ENCODE peak calls at places on chromosomes 12 and 14, in five cellular contexts. M, Z, R, Y and A are unnamed samples.

GRCh38 chr14:100290607-100291304 is 15.5 kb downstream of the SLC25A29 start:
- DNase-seq in M (no peak), Z (peak; percentile 39), R (no peak), Y (peak; percentile 30), A (no peak)

GRCh38 chr12:39852346-39852745 is 232.7 kb upstream of the ABCD2 start:
- DNase-seq in M (no peak), Z (no peak), R (peak; percentile 36), Y (no peak), A (no peak)

GRCh38 chr12:97109441-97109840 is 202.4 kb downstream of the NEDD1 start:
- DNase-seq in M (no peak), Z (no peak), R (no peak), Y (no peak), A (no peak)

GRCh38 chr14:93788557-93789365 is 476 bp upstream of the PRIMA1 start:
- DNase-seq in M (peak; percentile 83), Z (peak; percentile 87), R (no peak), Y (no peak), A (peak; percentile 58)

GRCh38 chr14:104830781-104831180 is 29.9 kb downstream of the ZBTB42 start:
- DNase-seq in M (no peak), Z (peak; percentile 23), R (no peak), Y (no peak), A (no peak)

GRCh38 chr14:105300542-105301102 is at the start of gene BRF1:
- DNase-seq in M (peak; percentile 95), Z (peak; percentile 98), R (peak; percentile 88), Y (peak; percentile 96), A (peak; percentile 97)

GRCh38 chr12:32134144-32134888 is 27.7 kb downstream of the BICD1 start:
- DNase-seq in M (no peak), Z (no peak), R (peak; percentile 94), Y (no peak), A (no peak)

GRCh38 chr14:89336338-89336737 is 80.7 kb downstream of the FOXN3 start:
- DNase-seq in M (peak; percentile 88), Z (no peak), R (no peak), Y (no peak), A (no peak)

GRCh38 chr14:36944307-36945010 is 227.9 kb downstream of the SLC25A21 start:
- DNase-seq in M (no peak), Z (no peak), R (peak; percentile 51), Y (no peak), A (no peak)

GRCh38 chr12:71504471-71504852 is 64.9 kb downstream of the LGR5 start:
- DNase-seq in M (no peak), Z (peak; percentile 48), R (no peak), Y (no peak), A (no peak)

GRCh38 chr12:65892905-65893304 is 68.6 kb downstream of the HMGA2 start:
- DNase-seq in M (no peak), Z (no peak), R (peak; percentile 83), Y (no peak), A (no peak)

GRCh38 chr14:81330619-81331122 is 69.5 kb downstream of the STON2 start:
- DNase-seq in M (no peak), Z (no peak), R (no peak), Y (no peak), A (no peak)

GRCh38 chr14:68853749-68854148 is 60.9 kb upstream of the ZFP36L1 start:
- DNase-seq in M (no peak), Z (no peak), R (no peak), Y (no peak), A (no peak)

GRCh38 chr12:111557271-111558106 is 41.6 kb downstream of the ATXN2 start:
- DNase-seq in M (no peak), Z (no peak), R (peak; percentile 73), Y (no peak), A (no peak)

GRCh38 chr14:45199246-45199645 is 53.8 kb downstream of the MIS18BP1 start:
- DNase-seq in M (no peak), Z (no peak), R (peak; percentile 92), Y (no peak), A (no peak)

GRCh38 chr12:119684730-119685129 is 16.8 kb downstream of the PRKAB1 start:
- DNase-seq in M (no peak), Z (no peak), R (no peak), Y (no peak), A (no peak)

GRCh38 chr12:108187831-108188230 is 58.7 kb downstream of the WSCD2 start:
- DNase-seq in M (no peak), Z (no peak), R (no peak), Y (no peak), A (no peak)

GRCh38 chr12:32400114-32400672 is 835 bp downstream of the FGD4 start:
- DNase-seq in M (peak; percentile 77), Z (no peak), R (no peak), Y (no peak), A (no peak)

GRCh38 chr14:79578470-79578869 is 632.8 kb downstream of the DIO2 start:
- DNase-seq in M (no peak), Z (no peak), R (peak; percentile 95), Y (no peak), A (no peak)

GRCh38 chr14:35533357-35534129 is 421 bp upstream of the INSM2 start:
- DNase-seq in M (peak; percentile 88), Z (peak; percentile 81), R (peak; percentile 45), Y (peak; percentile 60), A (peak; percentile 40)

GRCh38 chr12:131466932-131467331 is 244.0 kb upstream of the SFSWAP start:
- DNase-seq in M (no peak), Z (no peak), R (no peak), Y (no peak), A (no peak)

GRCh38 chr12:63410197-63410596 is 258.1 kb downstream of the DPY19L2 start:
- DNase-seq in M (no peak), Z (no peak), R (no peak), Y (no peak), A (no peak)

GRCh38 chr12:20109667-20110066 is 258.7 kb upstream of the PDE3A start:
- DNase-seq in M (no peak), Z (no peak), R (no peak), Y (no peak), A (no peak)

GRCh38 chr12:20101046-20101445 is 267.3 kb upstream of the PDE3A start:
- DNase-seq in M (no peak), Z (peak; percentile 70), R (peak; percentile 33), Y (no peak), A (no peak)

DNA sequence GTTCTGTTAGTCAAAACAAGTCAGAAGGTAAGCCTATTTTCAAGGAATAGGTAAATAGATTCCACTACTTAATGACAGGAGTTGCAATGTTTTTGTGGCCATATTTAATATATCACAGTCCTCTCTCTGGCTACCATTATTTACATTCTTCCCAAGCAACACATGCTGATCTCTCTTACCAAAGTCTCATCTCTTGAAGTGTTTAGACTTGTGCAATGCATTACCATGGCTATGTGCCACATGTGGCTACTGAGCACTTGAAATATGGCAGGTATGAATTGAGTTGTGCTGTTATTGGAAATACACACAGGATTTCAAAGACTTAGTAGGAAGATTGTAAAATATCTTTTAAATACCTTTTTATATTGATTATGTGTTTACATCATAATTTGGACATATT is 262.4 kb upstream of the PDE3A start:
- DNase-seq in M (no peak), Z (no peak), R (peak; percentile 39), Y (no peak), A (no peak)
- H3K4me1 ChIP-seq in M (no peaks in the 10 kb centered on the region), Z (no peaks in the 10 kb centered on the region), R (no peaks in the 10 kb centered on the region), Y (no peaks in the 10 kb centered on the region), A (no peaks in the 10 kb centered on the region)

DNA sequence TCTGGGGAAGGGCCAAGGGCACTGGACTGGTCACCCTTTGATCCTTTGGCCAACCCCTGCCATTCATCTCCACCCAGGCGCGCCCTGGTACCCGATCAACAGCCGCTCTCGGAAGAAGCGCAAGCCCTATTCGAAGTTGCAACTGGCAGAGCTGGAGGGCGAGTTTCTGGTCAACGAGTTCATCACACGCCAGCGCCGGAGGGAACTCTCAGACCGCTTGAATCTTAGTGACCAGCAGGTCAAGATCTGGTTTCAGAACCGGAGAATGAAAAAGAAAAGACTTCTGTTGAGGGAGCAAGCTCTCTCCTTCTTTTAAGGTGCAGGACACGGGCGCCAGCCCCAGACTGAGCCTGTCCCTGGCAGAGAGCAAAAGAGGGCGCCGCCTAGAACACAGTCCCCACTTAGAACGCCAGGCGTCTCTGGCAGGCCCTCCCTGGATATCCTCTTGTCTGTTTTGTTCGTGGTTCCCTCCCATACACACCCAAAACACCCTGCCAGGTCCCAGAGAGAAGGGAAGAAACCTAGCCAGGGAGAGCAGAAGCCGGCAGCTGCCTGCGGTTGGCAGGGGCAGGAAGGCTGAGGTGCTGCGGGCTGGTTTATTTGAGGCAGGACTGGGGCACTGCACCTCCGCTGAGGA is 1.7 kb downstream of the HOXC12 start:
- DNase-seq in M (no peak), Z (no peak), R (no peak), Y (no peak), A (no peak)
- H3K27me3 ChIP-seq in M (peaks cover 98% of the 10 kb centered on the region), Z (no peaks in the 10 kb centered on the region), R (peaks cover 96% of the 10 kb centered on the region), Y (peaks cover 100% of the 10 kb centered on the region), A (peaks cover 11% of the 10 kb centered on the region)

DNA sequence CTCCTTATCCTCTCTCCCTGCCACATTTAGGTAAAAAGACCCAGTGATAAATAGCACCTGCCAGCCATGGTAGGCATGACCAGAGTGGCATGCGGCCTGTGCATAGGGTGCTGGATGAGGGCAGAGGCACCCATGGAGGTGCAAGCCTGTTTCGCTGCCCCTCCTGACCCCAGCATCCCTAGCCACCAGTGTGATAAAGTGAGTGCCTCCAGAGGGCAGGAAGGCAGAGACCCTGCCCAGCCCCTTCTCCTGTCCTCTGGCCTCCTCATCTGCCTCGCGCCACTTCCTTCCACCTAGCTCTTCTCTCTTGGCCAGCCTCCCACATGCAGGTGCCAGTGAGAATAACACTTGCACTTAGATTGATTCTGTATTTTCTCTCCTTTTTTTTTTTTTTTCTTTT is 108.3 kb upstream of the FUT8 start:
- DNase-seq in M (no peak), Z (no peak), R (no peak), Y (no peak), A (no peak)
- H3K4me1 ChIP-seq in M (peaks cover 3% of the 10 kb centered on the region), Z (no peaks in the 10 kb centered on the region), R (no peaks in the 10 kb centered on the region), Y (peaks cover 8% of the 10 kb centered on the region), A (peaks cover 25% of the 10 kb centered on the region)

GRCh38 chr12:121579190-121579791 is 1.5 kb downstream of the KDM2B start:
- DNase-seq in M (no peak), Z (peak; percentile 68), R (no peak), Y (peak; percentile 53), A (peak; percentile 58)

GRCh38 chr12:121579981-121580868 is 598 bp downstream of the KDM2B start:
- DNase-seq in M (peak; percentile 87), Z (peak; percentile 90), R (peak; percentile 57), Y (peak; percentile 78), A (peak; percentile 75)

GRCh38 chr12:121581681-121582439 is 1.0 kb upstream of the KDM2B start:
- DNase-seq in M (peak; percentile 75), Z (peak; percentile 79), R (peak; percentile 37), Y (no peak), A (peak; percentile 25)

GRCh38 chr12:121580959-121581680 is at the start of gene KDM2B:
- DNase-seq in M (peak; percentile 90), Z (peak; percentile 49), R (peak; percentile 64), Y (no peak), A (peak; percentile 16)

DNA sequence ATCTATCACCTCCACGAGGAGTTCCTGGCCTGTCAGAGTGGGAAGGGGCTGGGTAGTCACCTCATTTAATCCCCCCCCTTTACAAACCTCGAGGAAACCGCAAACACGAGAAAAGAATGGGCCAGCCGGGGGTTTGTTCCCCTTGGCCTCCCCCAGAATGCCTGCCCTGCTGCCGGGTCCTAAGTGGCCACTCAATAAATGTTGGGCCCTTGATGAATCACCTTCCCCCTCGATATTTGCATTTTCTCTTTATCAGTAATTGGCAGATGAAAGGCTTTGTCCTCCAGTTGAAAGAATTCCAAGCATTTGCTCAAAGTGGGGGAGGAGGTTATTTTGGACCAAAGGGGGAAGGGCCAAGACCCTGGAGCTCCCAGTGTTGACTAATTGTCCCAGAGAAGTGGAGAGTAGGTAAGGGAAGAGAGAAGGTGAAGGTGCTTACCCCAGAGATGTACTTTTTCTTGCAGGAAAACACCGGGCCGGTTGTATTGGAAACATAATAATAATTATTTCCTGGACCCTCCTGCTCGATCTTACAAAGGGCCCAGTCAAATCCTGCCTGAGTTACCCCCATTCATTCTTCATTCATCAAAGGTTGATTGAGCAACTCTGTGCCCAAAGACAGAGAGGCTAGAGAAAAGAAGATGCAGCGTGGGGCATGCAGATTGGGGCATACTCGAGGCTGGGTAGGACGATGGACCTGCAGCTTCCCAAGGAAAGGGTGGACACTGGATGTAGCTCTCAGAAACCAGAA is 1.9 kb upstream of the KDM2B start:
- DNase-seq in M (peak; percentile 99), Z (no peak), R (peak; percentile 72), Y (no peak), A (no peak)
- H3K27me3 ChIP-seq in M (no peaks in the 10 kb centered on the region), Z (no peaks in the 10 kb centered on the region), R (no peaks in the 10 kb centered on the region), Y (no peaks in the 10 kb centered on the region), A (no peaks in the 10 kb centered on the region)